ENCODE peak calls at places on chromosome 17, in eight cellular contexts. L, T, Z, U, Y, A, N and S are unnamed samples.

GRCh38 chr17:61324540-61324868 is 75.1 kb upstream of the TBX2 start:
- DNase-seq in Y (no peak), Z (no peak), U (no peak), A (no peak), T (no peak), L (peak), N (no peak), S (no peak)

GRCh38 chr17:9071016-9071415 is 49.7 kb downstream of the NTN1 start:
- DNase-seq in L (no peak), T (no peak), A (no peak), U (no peak), Z (no peak), N (peak), Y (no peak), S (no peak)

GRCh38 chr17:42508426-42509164 is 27.4 kb upstream of the NAGLU start:
- DNase-seq in Z (peak), N (no peak), U (no peak), L (no peak), A (no peak), Y (no peak), T (no peak), S (no peak)

GRCh38 chr17:80703109-80703508 is 158.5 kb downstream of the RPTOR start:
- DNase-seq in N (no peak), T (no peak), Y (no peak), A (no peak), L (no peak), Z (no peak), U (no peak), S (no peak)

GRCh38 chr17:55699178-55699865 is 23.3 kb downstream of the TMEM100 start:
- DNase-seq in T (no peak), L (no peak), U (no peak), N (peak), Z (no peak), Y (no peak), A (no peak), S (no peak)

GRCh38 chr17:4530799-4531730 is 24.1 kb downstream of the MYBBP1A start:
- DNase-seq in Z (no peak), A (no peak), N (peak), Y (no peak), U (no peak), L (no peak), T (no peak), S (no peak)

GRCh38 chr17:6374761-6375312 is 60.1 kb downstream of the AIPL1 start:
- DNase-seq in L (no peak), A (peak), Z (no peak), Y (no peak), T (no peak), N (no peak), U (no peak), S (no peak)

GRCh38 chr17:81414751-81415516 is 19.7 kb downstream of the BAHCC1 start:
- DNase-seq in L (no peak), U (no peak), T (no peak), Z (no peak), N (no peak), A (no peak), Y (no peak), S (no peak)

GRCh38 chr17:13491916-13492315 is 109.8 kb downstream of the HS3ST3A1 start:
- DNase-seq in Z (no peak), L (no peak), U (no peak), T (no peak), Y (no peak), A (no peak), N (no peak), S (no peak)

GRCh38 chr17:79036609-79037008 is 12.6 kb downstream of the C1QTNF1 start:
- DNase-seq in A (no peak), Z (peak), T (no peak), N (no peak), L (peak), Y (no peak), U (no peak), S (peak)

GRCh38 chr17:35154486-35154885 is 6.9 kb downstream of the UNC45B start:
- DNase-seq in T (no peak), Y (no peak), L (no peak), U (no peak), N (no peak), Z (no peak), A (no peak), S (no peak)

GRCh38 chr17:12734852-12735430 is 54.4 kb upstream of the ARHGAP44 start:
- DNase-seq in A (no peak), N (peak), Y (no peak), Z (no peak), U (no peak), L (no peak), T (no peak), S (no peak)

GRCh38 chr17:67016039-67016762 is 28.2 kb upstream of the CACNG1 start:
- DNase-seq in Y (no peak), T (no peak), A (no peak), N (no peak), Z (no peak), U (no peak), L (no peak), S (no peak)

GRCh38 chr17:79803421-79803996 is 6.6 kb upstream of the CBX8 start:
- DNase-seq in L (no peak), U (no peak), Y (no peak), N (no peak), T (no peak), Z (no peak), A (no peak), S (no peak)

GRCh38 chr17:10792156-10792555 is 11.7 kb downstream of the TMEM238L start:
- DNase-seq in N (no peak), A (peak), T (peak), L (no peak), U (peak), Y (peak), Z (no peak), S (no peak)

GRCh38 chr17:36004604-36005003 is 3.3 kb upstream of the CCL15 start:
- DNase-seq in L (no peak), A (no peak), Z (no peak), T (no peak), N (no peak), U (no peak), Y (no peak), S (no peak)

GRCh38 chr17:49746791-49747490 is 17.0 kb downstream of the FAM117A start:
- DNase-seq in T (peak), U (no peak), A (no peak), N (no peak), Z (no peak), L (no peak), Y (no peak), S (no peak)

GRCh38 chr17:78357177-78357586 is 2.7 kb downstream of the SOCS3 start:
- DNase-seq in A (peak), U (no peak), T (no peak), L (peak), Z (no peak), Y (no peak), N (no peak), S (no peak)

GRCh38 chr17:54899201-54899600 is 1.5 kb upstream of the TOM1L1 start:
- DNase-seq in A (no peak), T (no peak), Z (no peak), N (no peak), L (no peak), Y (no peak), U (no peak), S (no peak)

GRCh38 chr17:2837147-2837561 is 40.9 kb downstream of the RAP1GAP2 start:
- DNase-seq in N (no peak), T (no peak), A (no peak), Y (no peak), U (no peak), Z (no peak), L (no peak), S (no peak)

GRCh38 chr17:31691251-31691905 is 167.7 kb downstream of the COPRS start:
- DNase-seq in U (no peak), T (no peak), L (no peak), N (no peak), A (no peak), Z (no peak), Y (no peak), S (no peak)

GRCh38 chr17:17156107-17156506 is 50.0 kb downstream of the PLD6 start:
- DNase-seq in T (no peak), L (no peak), A (no peak), Y (peak), U (no peak), Z (no peak), N (no peak), S (no peak)

GRCh38 chr17:6187836-6188235 is 117.7 kb downstream of the WSCD1 start:
- DNase-seq in L (no peak), U (no peak), N (no peak), T (no peak), Z (no peak), A (no peak), Y (no peak), S (no peak)

GRCh38 chr17:41402161-41402560 is 4.8 kb upstream of the KRT31 start:
- DNase-seq in Y (no peak), T (no peak), L (no peak), A (no peak), Z (no peak), U (no peak), N (no peak), S (no peak)

GRCh38 chr17:17822189-17822978 is 14.4 kb downstream of the SREBF1 start:
- DNase-seq in N (peak), A (no peak), L (peak), Z (peak), U (no peak), T (no peak), Y (peak), S (peak)

GRCh38 chr17:7281953-7282751 is 634 bp downstream of the SLC2A4 start:
- DNase-seq in U (no peak), Y (no peak), N (peak), T (no peak), L (peak), A (peak), Z (peak), S (no peak)

GRCh38 chr17:55480907-55481306 is 30.3 kb downstream of the SMIM36 start:
- DNase-seq in Y (no peak), L (no peak), T (no peak), Z (no peak), A (no peak), U (no peak), N (no peak), S (no peak)

GRCh38 chr17:78429618-78429995 is 51.2 kb downstream of the PGS1 start:
- DNase-seq in L (no peak), A (no peak), T (no peak), N (no peak), Z (no peak), U (no peak), Y (no peak), S (no peak)

GRCh38 chr17:12078791-12079190 is 58.1 kb downstream of the MAP2K4 start:
- DNase-seq in U (no peak), T (no peak), Z (no peak), A (no peak), Y (no peak), L (no peak), N (no peak), S (peak)

GRCh38 chr17:7435676-7436555 is 681 bp downstream of the TMEM102 start:
- DNase-seq in A (no peak), U (peak), Y (peak), T (peak), Z (no peak), N (no peak), L (peak), S (no peak)

GRCh38 chr17:56779306-56779705 is 54.4 kb downstream of the C17orf67 start:
- DNase-seq in Y (no peak), U (no peak), A (no peak), T (no peak), L (no peak), N (no peak), Z (no peak), S (no peak)

GRCh38 chr17:69417545-69418483 is 3.3 kb downstream of the MAP2K6 start:
- DNase-seq in U (no peak), T (no peak), L (no peak), Z (no peak), Y (no peak), N (no peak), A (no peak), S (no peak)

GRCh38 chr17:67633751-67634191 is 84.0 kb upstream of the NOL11 start:
- DNase-seq in Z (no peak), Y (no peak), T (no peak), L (no peak), U (no peak), N (peak), A (peak), S (no peak)

GRCh38 chr17:45371414-45372324 is 54.8 kb upstream of the MAP3K14 start:
- DNase-seq in Z (peak), L (peak), U (peak), Y (peak), T (peak), A (peak), N (peak), S (peak)
- TF ChIP-seq CTCF in Z (no peak), L (no peak), U (no peak), Y (no peak), T (peak), A (no peak), N (no peak), S (no peak)

GRCh38 chr17:1203111-1203966 is 23.6 kb upstream of the ABR start:
- DNase-seq in N (peak), Z (peak), Y (peak), U (peak), L (peak), A (peak), T (peak), S (no peak)
- H3K4me3 ChIP-seq in N (peak), Z (peak), Y (no peak), U (peak), L (peak), A (no peak), T (peak), S (peak)

GRCh38 chr17:65557349-65558310 is 3.8 kb downstream of the AXIN2 start:
- DNase-seq in T (no peak), A (no peak), Z (no peak), U (no peak), N (no peak), Y (no peak), L (peak), S (peak)
- TF ChIP-seq CTCF in T (no peak), A (no peak), Z (no peak), U (no peak), N (no peak), Y (peak), L (no peak), S (no peak)

GRCh38 chr17:74215332-74215727 is 2.0 kb downstream of the TTYH2 start:
- DNase-seq in T (no peak), Y (no peak), N (peak), Z (no peak), A (no peak), L (no peak), U (no peak), S (no peak)
- H3K4me3 ChIP-seq in T (no peak), Y (no peak), N (peak), Z (no peak), A (no peak), L (no peak), U (no peak), S (no peak)

DNA sequence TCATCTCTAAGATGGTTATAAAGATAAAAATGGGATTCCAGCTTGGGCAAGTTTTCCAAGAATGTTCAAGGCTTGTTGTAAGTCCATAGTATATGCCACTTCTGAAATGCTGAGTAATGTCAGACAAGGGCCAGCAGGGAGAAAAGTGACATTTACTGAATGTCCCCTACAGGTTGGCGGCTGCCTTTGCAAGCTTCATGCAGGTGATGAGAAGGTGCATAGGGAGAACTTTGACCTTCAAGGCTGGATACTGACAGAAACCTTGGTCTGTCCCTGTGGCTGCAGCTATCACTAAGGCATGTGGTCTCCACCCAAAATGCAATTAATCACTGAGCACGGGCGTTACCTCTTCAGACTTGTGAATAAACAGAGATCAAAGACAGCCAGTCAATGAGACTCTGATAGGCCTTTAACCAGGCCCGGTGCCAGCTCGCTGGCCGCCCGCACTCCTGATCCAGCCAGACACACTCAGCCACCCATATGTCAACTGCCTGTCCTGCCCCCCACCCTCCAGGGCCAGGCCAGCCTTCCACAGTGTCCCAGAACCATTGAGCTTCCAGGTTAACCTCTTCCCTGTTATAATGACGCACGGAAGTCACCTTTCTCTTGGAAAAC is 26.9 kb upstream of the AXIN2 start:
- DNase-seq in T (peak), L (peak), Z (no peak), Y (no peak), N (no peak), A (peak), U (peak), S (no peak)
- TF ChIP-seq CTCF in T (peak), L (no peak), Z (no peak), Y (no peak), N (no peak), A (no peak), U (no peak), S (no peak)